ENCODE peak calls at places on chromosomes 12 and 14, in nine cellular contexts. D, H, U, O, X, Z, A, C and M are unnamed samples.
A peak's percentile ranks its signal among the peaks of the same experiment; 100 is the strongest.

GRCh38 chr12:128918481-128918880 is 65.2 kb downstream of the GLT1D1 start:
- DNase-seq in D (no peak), H (peak; percentile 15), U (no peak), O (no peak), X (no peak), Z (no peak), A (no peak), C (no peak), M (no peak)

GRCh38 chr12:7747196-7747595 is at the start of gene CLEC4C:
- DNase-seq in D (no peak), H (no peak), U (no peak), O (no peak), X (no peak), Z (no peak), A (no peak), C (no peak), M (no peak)

GRCh38 chr12:96091833-96092232 is 56.4 kb upstream of the LTA4H start:
- DNase-seq in D (no peak), H (no peak), U (no peak), O (peak; percentile 44), X (no peak), Z (no peak), A (no peak), C (no peak), M (no peak)

GRCh38 chr12:43501705-43502104 is 50.3 kb downstream of the ADAMTS20 start:
- DNase-seq in D (peak; percentile 34), H (no peak), U (no peak), O (peak; percentile 66), X (no peak), Z (no peak), A (no peak), C (peak; percentile 4), M (no peak)

GRCh38 chr12:24135158-24135850 is 185.8 kb upstream of the SOX5 start:
- DNase-seq in D (peak; percentile 43), H (no peak), U (no peak), O (peak; percentile 13), X (no peak), Z (no peak), A (no peak), C (no peak), M (no peak)

GRCh38 chr12:63317447-63317846 is 166.4 kb upstream of the AVPR1A start:
- DNase-seq in D (no peak), H (no peak), U (no peak), O (no peak), X (no peak), Z (no peak), A (no peak), C (no peak), M (no peak)

GRCh38 chr12:76666272-76666845 is 97.6 kb upstream of the ZDHHC17 start:
- DNase-seq in D (no peak), H (no peak), U (no peak), O (peak; percentile 69), X (no peak), Z (no peak), A (no peak), C (no peak), M (no peak)

GRCh38 chr12:124307556-124307825 is 12.6 kb downstream of the RFLNA start:
- DNase-seq in D (no peak), H (no peak), U (no peak), O (no peak), X (no peak), Z (no peak), A (no peak), C (no peak), M (no peak)

GRCh38 chr14:56590535-56590951 is 10.9 kb downstream of the TMEM260 start:
- DNase-seq in D (no peak), H (no peak), U (no peak), O (peak; percentile 95), X (no peak), Z (no peak), A (no peak), C (no peak), M (no peak)

GRCh38 chr12:54005531-54005852 is 3.3 kb upstream of the HOXC8 start:
- DNase-seq in D (no peak), H (no peak), U (no peak), O (no peak), X (no peak), Z (no peak), A (no peak), C (no peak), M (no peak)

GRCh38 chr14:35117112-35117511 is 4.7 kb downstream of the PPP2R3C start:
- DNase-seq in D (no peak), H (no peak), U (no peak), O (no peak), X (no peak), Z (no peak), A (no peak), C (no peak), M (no peak)

GRCh38 chr12:18139254-18139653 is 49.3 kb upstream of the RERGL start:
- DNase-seq in D (no peak), H (no peak), U (no peak), O (no peak), X (no peak), Z (no peak), A (no peak), C (no peak), M (no peak)

GRCh38 chr14:34027990-34028490 is 77.2 kb upstream of the EGLN3 start:
- DNase-seq in D (no peak), H (no peak), U (no peak), O (no peak), X (no peak), Z (no peak), A (no peak), C (no peak), M (no peak)

GRCh38 chr14:80956105-80956504 is 684 bp downstream of the TSHR start:
- DNase-seq in D (no peak), H (no peak), U (no peak), O (peak; percentile 60), X (no peak), Z (no peak), A (no peak), C (no peak), M (no peak)

GRCh38 chr12:58176296-58176869 is 235.0 kb downstream of the ATP23 start:
- DNase-seq in D (peak; percentile 38), H (no peak), U (no peak), O (peak; percentile 71), X (no peak), Z (no peak), A (no peak), C (peak; percentile 10), M (no peak)

GRCh38 chr12:53726946-53727309 is 324 bp downstream of the CALCOCO1 start:
- DNase-seq in D (peak; percentile 34), H (peak; percentile 39), U (no peak), O (peak; percentile 26), X (no peak), Z (no peak), A (no peak), C (peak; percentile 38), M (no peak)

GRCh38 chr12:78088391-78088832 is 257.7 kb downstream of the NAV3 start:
- DNase-seq in D (peak; percentile 20), H (no peak), U (no peak), O (no peak), X (no peak), Z (no peak), A (no peak), C (peak; percentile 1), M (no peak)

GRCh38 chr12:30631710-30632109 is 64.0 kb downstream of the IPO8 start:
- DNase-seq in D (no peak), H (no peak), U (no peak), O (peak; percentile 100), X (no peak), Z (no peak), A (no peak), C (no peak), M (no peak)

GRCh38 chr12:81779216-81779615 is 20.1 kb upstream of the PPFIA2 start:
- DNase-seq in D (no peak), H (no peak), U (no peak), O (no peak), X (no peak), Z (no peak), A (no peak), C (no peak), M (no peak)

GRCh38 chr14:100842799-100843198 is 16.9 kb downstream of the MEG3 start:
- DNase-seq in D (peak; percentile 95), H (no peak), U (no peak), O (peak; percentile 63), X (no peak), Z (no peak), A (no peak), C (no peak), M (no peak)

GRCh38 chr14:22685467-22685866 is 41.3 kb upstream of the OR6J1 start:
- DNase-seq in D (no peak), H (no peak), U (no peak), O (no peak), X (no peak), Z (no peak), A (no peak), C (no peak), M (no peak)

GRCh38 chr14:99737451-99737951 is 53.4 kb downstream of the CYP46A1 start:
- DNase-seq in D (no peak), H (no peak), U (peak; percentile 67), O (no peak), X (no peak), Z (no peak), A (no peak), C (peak; percentile 86), M (peak; percentile 76)